ENCODE peak calls at places on chromosome 20, in four cellular contexts. B, Q, C and S are unnamed samples.

GRCh38 chr20:1434571-1435336 is 31.9 kb downstream of the NSFL1C start:
- DNase-seq in B (peak), Q (no peak), C (no peak), S (no peak)

GRCh38 chr20:46872315-46873211 is 22.1 kb upstream of the EYA2 start:
- DNase-seq in B (peak), Q (no peak), C (no peak), S (peak)

GRCh38 chr20:31757254-31757653 is 18.2 kb downstream of the TPX2 start:
- DNase-seq in B (no peak), Q (no peak), C (no peak), S (no peak)

GRCh38 chr20:63409834-63410435 is 48.8 kb upstream of the CHRNA4 start:
- DNase-seq in B (no peak), Q (no peak), C (peak), S (no peak)

GRCh38 chr20:2396241-2396814 is 15.6 kb downstream of the TGM6 start:
- DNase-seq in B (no peak), Q (no peak), C (no peak), S (no peak)

GRCh38 chr20:1199981-1200380 is 3.3 kb upstream of the C20orf202 start:
- DNase-seq in B (no peak), Q (no peak), C (no peak), S (no peak)

GRCh38 chr20:49136817-49137571 is 51.1 kb downstream of the STAU1 start:
- DNase-seq in B (no peak), Q (peak), C (no peak), S (no peak)

GRCh38 chr20:50585678-50586077 is 75.5 kb downstream of the PTPN1 start:
- DNase-seq in B (no peak), Q (no peak), C (no peak), S (no peak)

GRCh38 chr20:15682690-15683089 is 890.6 kb downstream of the KIF16B start:
- DNase-seq in B (no peak), Q (no peak), C (no peak), S (no peak)

GRCh38 chr20:44357555-44358130 is 2.1 kb downstream of the HNF4A start:
- DNase-seq in B (no peak), Q (no peak), C (no peak), S (no peak)

GRCh38 chr20:38170914-38171300 is 5.8 kb upstream of the TGM2 start:
- DNase-seq in B (no peak), Q (no peak), C (no peak), S (no peak)

GRCh38 chr20:23602261-23602660 is 3.5 kb downstream of the CST9 start:
- DNase-seq in B (no peak), Q (no peak), C (no peak), S (no peak)

GRCh38 chr20:50558483-50558925 is 48.3 kb downstream of the PTPN1 start:
- DNase-seq in B (peak), Q (no peak), C (no peak), S (peak)

GRCh38 chr20:21556398-21556797 is 42.5 kb upstream of the NKX2-2 start:
- DNase-seq in B (no peak), Q (no peak), C (no peak), S (no peak)

GRCh38 chr20:47785321-47785899 is at the start of gene SULF2:
- DNase-seq in B (no peak), Q (no peak), C (peak), S (no peak)

GRCh38 chr20:63409066-63409833 is 48.1 kb upstream of the CHRNA4 start:
- DNase-seq in B (no peak), Q (no peak), C (peak), S (no peak)

GRCh38 chr20:56440346-56441007 is 27.9 kb upstream of the RTF2 start:
- DNase-seq in B (no peak), Q (no peak), C (no peak), S (no peak)

GRCh38 chr20:52682271-52682670 is 289.9 kb upstream of the TSHZ2 start:
- DNase-seq in B (no peak), Q (no peak), C (no peak), S (no peak)

GRCh38 chr20:16541226-16541625 is 32.0 kb downstream of the KIF16B start:
- DNase-seq in B (no peak), Q (no peak), C (no peak), S (no peak)

GRCh38 chr20:43961541-43962471 is 47.2 kb downstream of the TOX2 start:
- DNase-seq in B (no peak), Q (no peak), C (peak), S (no peak)

GRCh38 chr20:51372176-51372803 is 170.2 kb downstream of the NFATC2 start:
- DNase-seq in B (peak), Q (peak), C (peak), S (peak)

GRCh38 chr20:51695574-51696303 is 72.5 kb downstream of the ATP9A start:
- DNase-seq in B (no peak), Q (peak), C (no peak), S (peak)

GRCh38 chr20:37527638-37528441 is at the start of gene BLCAP:
- DNase-seq in B (peak), Q (peak), C (peak), S (peak)

GRCh38 chr20:42485566-42485965 is 704.1 kb downstream of the PTPRT start:
- DNase-seq in B (no peak), Q (no peak), C (no peak), S (no peak)

GRCh38 chr20:40309731-40310130 is 379.3 kb downstream of the MAFB start:
- DNase-seq in B (no peak), Q (no peak), C (no peak), S (no peak)

GRCh38 chr20:48789781-48790544 is 37.8 kb downstream of the PREX1 start:
- DNase-seq in B (no peak), Q (no peak), C (no peak), S (no peak)

GRCh38 chr20:5463007-5463686 is 146.4 kb upstream of the PROKR2 start:
- DNase-seq in B (no peak), Q (no peak), C (no peak), S (no peak)

GRCh38 chr20:5470458-5470857 is 153.7 kb upstream of the PROKR2 start:
- DNase-seq in B (no peak), Q (no peak), C (no peak), S (no peak)

GRCh38 chr20:5470943-5471342 is 154.2 kb upstream of the PROKR2 start:
- DNase-seq in B (peak), Q (no peak), C (no peak), S (no peak)

GRCh38 chr20:5465281-5465680 is 148.5 kb upstream of the PROKR2 start:
- DNase-seq in B (no peak), Q (no peak), C (no peak), S (no peak)
- TF ChIP-seq HMGXB4 in B (no peak), Q (no peak), C (no peak), S (no peak)

DNA sequence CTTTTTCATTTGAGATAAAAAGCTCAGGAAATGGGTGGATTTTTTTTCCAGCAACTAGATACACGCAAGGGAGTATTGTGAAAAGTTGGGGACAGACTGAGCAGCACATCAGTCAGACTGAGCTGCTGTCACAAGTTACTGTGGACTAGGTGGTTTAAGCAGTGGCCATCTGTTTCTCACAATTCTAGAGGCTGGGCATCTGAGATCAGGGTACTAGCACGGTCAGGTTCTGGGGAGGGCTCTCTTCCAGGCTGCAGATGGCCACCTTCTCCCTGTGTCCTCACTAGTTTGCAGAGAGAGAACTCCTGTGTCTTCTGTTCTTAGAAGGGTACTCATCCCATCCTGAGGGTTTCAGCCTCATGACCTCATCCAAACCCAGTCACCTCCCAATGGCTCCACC is 178.3 kb downstream of the SYNDIG1 start:
- DNase-seq in B (no peak), Q (no peak), C (no peak), S (no peak)
- TF ChIP-seq HMGXB4 in B (no peak), Q (no peak), C (no peak), S (no peak)

GRCh38 chr20:10864076-10864672 is 190.4 kb upstream of the JAG1 start:
- DNase-seq in B (no peak), Q (no peak), C (peak), S (no peak)

GRCh38 chr20:10861619-10862018 is 187.8 kb upstream of the JAG1 start:
- DNase-seq in B (no peak), Q (peak), C (no peak), S (peak)

GRCh38 chr20:10868299-10868698 is 194.5 kb upstream of the JAG1 start:
- DNase-seq in B (no peak), Q (no peak), C (no peak), S (no peak)

GRCh38 chr20:10861086-10861485 is 187.3 kb upstream of the JAG1 start:
- DNase-seq in B (no peak), Q (no peak), C (no peak), S (peak)

DNA sequence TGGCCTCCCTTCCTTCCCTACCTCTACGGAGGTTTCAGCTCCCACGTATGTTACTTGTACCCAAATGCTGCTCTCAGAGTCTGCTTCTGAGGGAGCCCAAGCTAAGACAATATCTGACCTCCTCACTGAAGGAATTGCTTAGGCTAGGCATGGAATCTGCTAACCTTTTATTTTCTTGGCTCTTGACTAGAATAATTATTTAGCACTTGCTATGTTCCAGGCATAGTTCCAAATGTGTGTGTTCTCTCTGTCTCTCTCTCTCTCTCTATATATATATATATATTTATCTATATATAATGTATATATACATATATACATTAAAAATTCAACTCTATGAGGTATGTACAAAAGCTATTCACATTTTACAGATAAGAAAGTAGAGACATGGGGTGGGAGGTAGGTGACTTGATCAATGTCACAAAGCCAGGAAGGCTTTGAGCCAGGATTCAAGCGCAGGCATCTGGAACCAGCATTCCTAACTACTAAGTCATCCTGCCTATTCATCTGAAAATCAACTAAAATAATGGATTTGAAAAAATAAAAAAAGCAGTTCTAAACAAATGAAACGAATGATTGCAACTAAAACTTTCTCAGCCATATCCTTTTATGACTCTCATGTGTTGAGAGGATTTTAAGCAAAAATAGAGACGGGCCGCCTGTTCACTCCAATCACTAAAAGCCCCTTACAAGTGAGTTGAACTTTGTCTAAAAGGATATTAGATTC is 189.7 kb upstream of the JAG1 start:
- DNase-seq in B (no peak), Q (no peak), C (no peak), S (peak)
- TF ChIP-seq HMGXB4 in B (no peak), Q (no peak), C (no peak), S (no peak)

DNA sequence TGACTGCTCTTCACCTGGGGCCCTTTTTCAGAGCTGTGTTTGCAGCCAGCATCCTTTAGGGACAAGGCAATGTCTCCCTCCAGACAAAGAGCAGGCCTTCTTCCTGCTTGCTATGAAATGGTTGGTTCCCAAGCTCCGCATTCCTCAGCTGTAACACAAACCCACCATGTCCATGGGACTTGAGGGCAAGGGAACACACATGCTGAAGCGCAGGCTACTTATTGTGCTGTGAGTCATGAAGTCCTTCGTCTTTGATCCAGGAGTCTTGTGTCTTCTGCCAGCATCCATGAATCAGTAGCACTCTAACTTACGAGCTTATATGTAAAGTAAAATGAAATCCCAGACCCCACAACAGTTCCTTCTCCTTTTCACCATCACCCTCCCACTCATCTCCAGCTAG is 59.0 kb downstream of the ANKRD60 start:
- DNase-seq in B (no peak), Q (no peak), C (no peak), S (no peak)
- TF ChIP-seq HMGXB4 in B (no peak), Q (no peak), C (no peak), S (no peak)

GRCh38 chr20:53828673-53829085 is 235.0 kb upstream of the ZNF217 start:
- DNase-seq in B (peak), Q (no peak), C (no peak), S (peak)
- TF ChIP-seq HMGXB4 in B (no peak), Q (no peak), C (no peak), S (no peak)

GRCh38 chr20:35974256-35974655 is 5.9 kb downstream of the CNBD2 start:
- DNase-seq in B (no peak), Q (no peak), C (no peak), S (no peak)
- TF ChIP-seq HMGXB4 in B (no peak), Q (no peak), C (no peak), S (no peak)

GRCh38 chr20:19658137-19658536 is 99.9 kb upstream of the RIN2 start:
- DNase-seq in B (no peak), Q (no peak), C (no peak), S (no peak)

GRCh38 chr20:19660808-19661378 is 97.2 kb upstream of the RIN2 start:
- DNase-seq in B (no peak), Q (peak), C (no peak), S (no peak)

GRCh38 chr20:19662638-19662995 is 95.4 kb upstream of the RIN2 start:
- DNase-seq in B (no peak), Q (no peak), C (no peak), S (no peak)

GRCh38 chr20:19661717-19662637 is 96.1 kb upstream of the RIN2 start:
- DNase-seq in B (peak), Q (peak), C (peak), S (peak)

DNA sequence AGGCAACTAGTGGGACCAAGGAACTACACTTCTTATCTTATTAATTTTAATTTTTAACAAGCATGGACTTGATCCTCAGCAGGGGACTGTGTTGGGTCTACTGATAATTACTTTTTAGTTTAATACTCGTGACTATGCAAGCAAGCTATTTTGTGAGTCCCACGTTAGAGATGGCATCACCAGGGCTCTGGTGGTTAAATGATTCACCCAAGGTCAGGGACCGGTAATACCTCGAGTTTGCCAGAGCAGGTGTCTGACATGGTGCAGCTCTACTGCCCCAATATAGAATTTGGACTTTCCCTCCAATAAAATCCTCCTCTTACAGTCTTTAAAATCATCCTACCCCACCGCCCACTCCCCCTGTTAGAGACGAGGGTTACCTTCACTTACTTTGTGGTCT is 98.6 kb upstream of the RIN2 start:
- DNase-seq in B (no peak), Q (no peak), C (no peak), S (no peak)
- TF ChIP-seq HMGXB4 in B (no peak), Q (no peak), C (no peak), S (no peak)